ENCODE peak calls at places on chromosomes 7 and 10, in six cellular contexts. P, H, L, R, G and F are unnamed samples.

GRCh38 chr10:102997998-102998397 is 79.9 kb downstream of the CNNM2 start:
- DNase-seq in L (no peak), P (no peak), H (no peak), R (no peak), G (no peak), F (no peak)

GRCh38 chr10:29783211-29783947 is 148.6 kb upstream of the SVIL start:
- DNase-seq in L (no peak), P (no peak), G (no peak), R (no peak), H (no peak), F (no peak)

GRCh38 chr10:131833446-131834080 is 67.2 kb upstream of the PPP2R2D start:
- DNase-seq in L (no peak), H (no peak), P (no peak), G (peak), R (no peak), F (peak)

GRCh38 chr10:72605137-72605536 is 20.7 kb downstream of the MICU1 start:
- DNase-seq in P (no peak), L (no peak), H (no peak), R (no peak), G (no peak), F (no peak)

GRCh38 chr10:95273393-95274312 is 17.1 kb downstream of the PDLIM1 start:
- DNase-seq in G (no peak), L (no peak), H (no peak), R (no peak), P (no peak), F (no peak)

GRCh38 chr7:99831595-99831994 is 3.8 kb downstream of the CYP3A43 start:
- DNase-seq in G (no peak), P (no peak), R (no peak), H (no peak), L (no peak), F (no peak)

GRCh38 chr7:155428171-155428834 is 29.6 kb upstream of the EN2 start:
- DNase-seq in G (no peak), R (no peak), L (no peak), H (no peak), P (no peak), F (no peak)

GRCh38 chr7:157433628-157434027 is 96.8 kb downstream of the DNAJB6 start:
- DNase-seq in L (no peak), R (no peak), G (no peak), H (no peak), P (no peak), F (no peak)

GRCh38 chr7:6178273-6179029 is 94.0 kb downstream of the CYTH3 start:
- DNase-seq in H (no peak), L (no peak), R (no peak), P (no peak), G (no peak), F (no peak)

GRCh38 chr10:15254808-15255655 is 86.5 kb upstream of the NMT2 start:
- DNase-seq in H (peak), P (no peak), R (peak), G (no peak), L (peak), F (peak)

GRCh38 chr10:2508971-2509605 is 558.3 kb upstream of the PFKP start:
- DNase-seq in G (no peak), L (no peak), R (no peak), H (no peak), P (no peak), F (no peak)

GRCh38 chr7:101099969-101100781 is 14.9 kb downstream of the TRIM56 start:
- DNase-seq in L (peak), P (peak), R (no peak), G (no peak), H (peak), F (peak)

GRCh38 chr10:11434323-11434722 is 177.1 kb downstream of the USP6NL start:
- DNase-seq in R (no peak), P (no peak), H (no peak), L (peak), G (no peak), F (peak)

GRCh38 chr7:134255814-134256213 is 60.9 kb downstream of the SLC35B4 start:
- DNase-seq in L (peak), H (no peak), R (no peak), P (no peak), G (no peak), F (peak)

GRCh38 chr7:95229301-95229700 is 95.0 kb downstream of the PON1 start:
- DNase-seq in H (no peak), L (no peak), G (no peak), R (no peak), P (no peak), F (no peak)

GRCh38 chr7:158329014-158329610 is 258.5 kb downstream of the PTPRN2 start:
- DNase-seq in R (no peak), H (no peak), P (no peak), L (peak), G (no peak), F (no peak)

GRCh38 chr10:3776796-3777571 is 8.0 kb downstream of the KLF6 start:
- DNase-seq in H (peak), P (no peak), L (peak), G (peak), R (no peak), F (no peak)

GRCh38 chr10:13708256-13708990 is 121.7 kb downstream of the PRPF18 start:
- DNase-seq in R (no peak), H (peak), L (no peak), G (no peak), P (no peak), F (no peak)

GRCh38 chr7:5408777-5409176 is 14.9 kb downstream of the TNRC18 start:
- DNase-seq in L (no peak), G (no peak), H (no peak), R (no peak), P (no peak), F (no peak)

GRCh38 chr10:70564901-70565351 is 37.6 kb downstream of the PRF1 start:
- DNase-seq in H (no peak), L (no peak), R (no peak), P (no peak), G (no peak), F (peak)

GRCh38 chr7:5422324-5423271 is 1.0 kb downstream of the TNRC18 start:
- DNase-seq in H (no peak), P (peak), R (no peak), L (no peak), G (no peak), F (no peak)

GRCh38 chr7:69695998-69696657 is 97.9 kb downstream of the AUTS2 start:
- DNase-seq in G (no peak), R (peak), P (no peak), L (no peak), H (no peak), F (no peak)